ENCODE peak calls at places on chromosomes 3 and 15, in four cellular contexts. U is activated CD4-positive, alpha-beta T cell treated with anti-CD3 and anti-CD28 coated beads, Interleukin-2, amount 10 ng/mL, durations not matched to agents 24 days and 14 days; S is cardiac muscle cell; X is endodermal cell. O is an unnamed sample.
A peak's percentile ranks its signal among the peaks of the same experiment; 100 is the strongest.

GRCh38 chr15:64010719-64011118 is 35.6 kb downstream of the DAPK2 start:
- DNase-seq in X (peak; percentile 66), U (peak; percentile 94), S (peak; percentile 79), O (no peak)

GRCh38 chr3:151404316-151404715 is 19.8 kb upstream of the P2RY12 start:
- DNase-seq in X (no peak), U (no peak), S (peak; percentile 41), O (no peak)

GRCh38 chr3:18679226-18679625 is 254.1 kb upstream of the SATB1 start:
- DNase-seq in U (peak; percentile 87), X (no peak), S (no peak), O (no peak)

GRCh38 chr3:110174908-110175307 is 837.6 kb upstream of the DPPA4 start:
- DNase-seq in U (no peak), X (no peak), S (no peak), O (no peak)

GRCh38 chr3:83218383-83219200 is 1457.1 kb upstream of the GBE1 start:
- DNase-seq in X (no peak), U (no peak), S (no peak), O (no peak)

GRCh38 chr15:61671736-61672135 is 388.5 kb downstream of the VPS13C start:
- DNase-seq in S (no peak), X (no peak), U (no peak), O (no peak)

GRCh38 chr3:18494251-18494650 is 69.1 kb upstream of the SATB1 start:
- DNase-seq in U (no peak), S (no peak), X (no peak), O (no peak)

GRCh38 chr3:152524198-152525140 is 255.7 kb downstream of the MBNL1 start:
- DNase-seq in S (peak; percentile 77), X (peak; percentile 57), U (peak; percentile 85), O (no peak)

GRCh38 chr3:102510663-102511062 is 75.8 kb downstream of the ZPLD1 start:
- DNase-seq in U (no peak), X (no peak), S (no peak), O (no peak)

GRCh38 chr3:54520060-54520459 is 397.7 kb downstream of the CACNA2D3 start:
- DNase-seq in X (no peak), S (no peak), U (peak; percentile 14), O (no peak)

GRCh38 chr3:21747376-21747775 is 3.6 kb downstream of the ZNF385D start:
- DNase-seq in X (no peak), S (no peak), U (no peak), O (no peak)

GRCh38 chr15:63015618-63016017 is 26.9 kb upstream of the TPM1 start:
- DNase-seq in U (no peak), X (no peak), S (peak; percentile 66), O (no peak)

GRCh38 chr3:45027406-45027805 is 1.3 kb downstream of the CLEC3B start:
- DNase-seq in S (no peak), X (no peak), U (no peak), O (no peak)

GRCh38 chr3:195010551-195011100 is 260.3 kb downstream of the XXYLT1 start:
- DNase-seq in U (no peak), X (peak; percentile 19), S (no peak), O (peak; percentile 14)

GRCh38 chr3:133927543-133928066 is 31.9 kb upstream of the RAB6B start:
- DNase-seq in S (peak; percentile 54), X (peak; percentile 85), U (peak; percentile 92), O (peak; percentile 69)

GRCh38 chr3:30954431-30954830 is 60.0 kb upstream of the GADL1 start:
- DNase-seq in S (no peak), U (no peak), X (no peak), O (no peak)

GRCh38 chr3:116757310-116757709 is 47.7 kb downstream of the TUSC7 start:
- DNase-seq in S (no peak), U (no peak), X (no peak), O (no peak)

GRCh38 chr3:9746330-9746729 is 3.4 kb upstream of the OGG1 start:
- DNase-seq in U (no peak), S (peak; percentile 94), X (no peak), O (no peak)

GRCh38 chr3:54094926-54095325 is 27.4 kb upstream of the CACNA2D3 start:
- DNase-seq in X (no peak), S (peak; percentile 15), U (no peak), O (no peak)

GRCh38 chr3:187507266-187507665 is 139.1 kb downstream of the RTP4 start:
- DNase-seq in X (no peak), U (no peak), S (no peak), O (no peak)

GRCh38 chr3:126352476-126353454 is 4.4 kb downstream of the KLF15 start:
- DNase-seq in U (no peak), S (peak; percentile 32), X (no peak), O (no peak)

GRCh38 chr3:158731938-158732855 is at the start of gene RARRES1:
- DNase-seq in X (peak; percentile 81), S (peak; percentile 79), U (peak; percentile 80), O (peak; percentile 79)